ENCODE peak calls at places on chromosomes 6 and 20, in eight cellular contexts. L, X, E, V, D, F, N and A are unnamed samples.

GRCh38 chr6:118288355-118289124 is 259.6 kb upstream of the PLN start:
- DNase-seq in V (no peak), X (no peak), L (no peak), E (no peak), F (peak), D (no peak), N (no peak), A (no peak)

GRCh38 chr6:40395066-40395697 is 192.0 kb downstream of the LRFN2 start:
- DNase-seq in N (no peak), F (no peak), L (no peak), V (peak), X (no peak), E (no peak), D (no peak), A (peak)

GRCh38 chr6:112956696-112957525 is 609.8 kb downstream of the RFPL4B start:
- DNase-seq in X (no peak), F (peak), E (no peak), V (no peak), D (no peak), L (no peak), N (peak), A (no peak)

GRCh38 chr20:23387118-23387443 is 25.1 kb downstream of the GZF1 start:
- DNase-seq in L (no peak), E (no peak), F (no peak), N (no peak), X (no peak), V (no peak), D (no peak), A (no peak)

GRCh38 chr6:83292900-83293843 is 100.0 kb downstream of the RWDD2A start:
- DNase-seq in F (no peak), X (no peak), D (no peak), V (no peak), L (peak), E (no peak), N (no peak), A (no peak)

GRCh38 chr6:166627875-166628849 is 1.1 kb upstream of the RPS6KA2 start:
- DNase-seq in L (no peak), E (peak), X (peak), N (peak), V (peak), F (peak), D (no peak), A (peak)

GRCh38 chr20:51473771-51474170 is 68.7 kb downstream of the NFATC2 start:
- DNase-seq in D (no peak), L (no peak), V (no peak), E (peak), F (no peak), N (no peak), X (no peak), A (no peak)

GRCh38 chr6:108468346-108468745 is 92.4 kb upstream of the FOXO3 start:
- DNase-seq in F (no peak), D (no peak), L (no peak), V (no peak), E (no peak), X (no peak), N (no peak), A (no peak)

GRCh38 chr6:160428069-160428430 is 79.9 kb downstream of the SLC22A3 start:
- DNase-seq in V (no peak), N (peak), F (no peak), X (no peak), D (no peak), L (no peak), E (no peak), A (peak)

GRCh38 chr20:6976535-6976934 is 209.0 kb downstream of the BMP2 start:
- DNase-seq in F (no peak), V (no peak), E (no peak), N (no peak), L (no peak), X (no peak), D (no peak), A (no peak)

GRCh38 chr6:65410309-65410708 is 296.7 kb downstream of the EYS start:
- DNase-seq in E (no peak), X (no peak), D (no peak), V (no peak), L (no peak), F (no peak), N (no peak), A (no peak)

GRCh38 chr6:163955131-163955530 is 540.6 kb downstream of the QKI start:
- DNase-seq in V (no peak), N (no peak), E (no peak), D (no peak), L (no peak), F (peak), X (no peak), A (no peak)

GRCh38 chr6:33731035-33731434 is 15.7 kb downstream of the IP6K3 start:
- DNase-seq in F (no peak), E (no peak), D (no peak), L (no peak), V (no peak), N (no peak), X (no peak), A (peak)

GRCh38 chr20:37504404-37505096 is 16.5 kb upstream of the NNAT start:
- DNase-seq in X (no peak), D (no peak), N (no peak), E (no peak), V (peak), F (peak), L (no peak), A (no peak)

GRCh38 chr6:127522714-127523113 is 3.6 kb upstream of the MTCL3 start:
- DNase-seq in E (no peak), N (no peak), V (no peak), D (no peak), X (no peak), L (no peak), F (no peak), A (no peak)

GRCh38 chr6:160120087-160120486 is 1.5 kb upstream of the SLC22A1 start:
- DNase-seq in L (no peak), N (no peak), X (no peak), D (no peak), V (no peak), E (no peak), F (no peak), A (no peak)

GRCh38 chr6:34030831-34031566 is 114.9 kb downstream of the GRM4 start:
- DNase-seq in L (no peak), E (no peak), F (no peak), D (no peak), X (no peak), N (no peak), V (no peak), A (no peak)

GRCh38 chr6:3766219-3766618 is 14.7 kb upstream of the PXDC1 start:
- DNase-seq in N (no peak), L (no peak), V (peak), D (no peak), X (no peak), E (no peak), F (no peak), A (no peak)

GRCh38 chr6:33312361-33313104 is 1.3 kb downstream of the TAPBP start:
- DNase-seq in N (peak), E (peak), X (peak), V (peak), L (no peak), F (peak), D (peak), A (peak)

GRCh38 chr6:105779113-105779512 is 307.0 kb upstream of the PRDM1 start:
- DNase-seq in D (no peak), N (no peak), E (no peak), F (no peak), X (no peak), L (no peak), V (no peak), A (no peak)

GRCh38 chr6:46876126-46876525 is 45.6 kb downstream of the ADGRF5 start:
- DNase-seq in L (no peak), F (no peak), D (peak), N (no peak), X (no peak), V (no peak), E (no peak), A (no peak)

GRCh38 chr20:58141971-58142842 is 86.2 kb downstream of the ANKRD60 start:
- DNase-seq in F (no peak), V (peak), N (no peak), L (no peak), X (no peak), E (no peak), D (no peak), A (no peak)

GRCh38 chr6:141152951-141153350 is 979.8 kb upstream of the GJE1 start:
- DNase-seq in X (no peak), V (no peak), D (no peak), E (no peak), L (no peak), F (no peak), N (no peak), A (no peak)

GRCh38 chr20:4135385-4136077 is 120.2 kb upstream of the RNF24 start:
- DNase-seq in X (peak), D (peak), E (no peak), N (peak), V (peak), L (no peak), F (peak), A (no peak)

GRCh38 chr6:64301307-64302236 is 666.0 kb downstream of the PHF3 start:
- DNase-seq in D (no peak), F (no peak), X (peak), L (no peak), N (no peak), V (no peak), E (no peak), A (no peak)

GRCh38 chr6:53424300-53424699 is 75.5 kb upstream of the ELOVL5 start:
- DNase-seq in V (no peak), N (no peak), E (no peak), X (no peak), L (no peak), F (no peak), D (no peak), A (no peak)

GRCh38 chr6:52975580-52975979 is 19.5 kb downstream of the GSTA4 start:
- DNase-seq in F (peak), L (no peak), D (no peak), V (no peak), N (no peak), E (no peak), X (no peak), A (no peak)

GRCh38 chr20:63147532-63147931 is 68.4 kb downstream of the YTHDF1 start:
- DNase-seq in X (no peak), E (no peak), D (no peak), L (no peak), V (no peak), F (no peak), N (no peak), A (no peak)

GRCh38 chr6:12941422-12941821 is 224.9 kb downstream of the PHACTR1 start:
- DNase-seq in V (no peak), L (no peak), X (no peak), E (no peak), D (no peak), F (no peak), N (no peak), A (no peak)

GRCh38 chr6:31350973-31351733 is 5.8 kb downstream of the HLA-B start:
- DNase-seq in L (no peak), N (no peak), F (no peak), X (no peak), V (no peak), E (no peak), D (no peak), A (no peak)

GRCh38 chr6:148348335-148348734 is 5.7 kb downstream of the SASH1 start:
- DNase-seq in V (no peak), F (no peak), E (no peak), L (no peak), X (no peak), D (no peak), N (no peak), A (no peak)

GRCh38 chr6:18277181-18278006 is 13.1 kb upstream of the DEK start:
- DNase-seq in F (no peak), X (no peak), E (no peak), V (no peak), N (no peak), L (no peak), D (no peak), A (peak)
- H3K4me3 ChIP-seq in F (peak), X (peak), E (no peak), V (peak), N (no peak), L (no peak), D (no peak), A (peak)

GRCh38 chr20:2655331-2656116 is 3.1 kb downstream of the NOP56 start:
- DNase-seq in E (no peak), L (no peak), F (no peak), X (no peak), V (peak), D (no peak), N (no peak), A (no peak)
- TF ChIP-seq POLR2A in E (no peak), L (peak), F (no peak), X (no peak), V (no peak), D (no peak), N (no peak), A (no peak)

GRCh38 chr20:31845300-31845863 is at the start of gene FOXS1:
- DNase-seq in X (no peak), F (no peak), N (no peak), V (no peak), D (no peak), E (no peak), L (no peak), A (no peak)

GRCh38 chr20:31843288-31843687 is 2.1 kb downstream of the FOXS1 start:
- DNase-seq in F (no peak), L (no peak), N (no peak), E (no peak), X (no peak), V (no peak), D (no peak), A (no peak)

GRCh38 chr20:31846793-31847138 is 1.4 kb upstream of the FOXS1 start:
- DNase-seq in X (no peak), D (no peak), F (no peak), L (no peak), V (no peak), E (no peak), N (no peak), A (no peak)

GRCh38 chr20:31843881-31844280 is 1.5 kb downstream of the FOXS1 start:
- DNase-seq in L (no peak), F (no peak), V (no peak), D (no peak), X (no peak), N (no peak), E (no peak), A (no peak)

GRCh38 chr20:31844737-31845299 is 586 bp downstream of the FOXS1 start:
- DNase-seq in F (no peak), E (no peak), X (no peak), L (no peak), N (no peak), D (no peak), V (no peak), A (no peak)
- H3K4me3 ChIP-seq in F (no peak), E (peak), X (no peak), L (no peak), N (no peak), D (no peak), V (no peak), A (peak)

GRCh38 chr6:90583783-90584481 is 2.9 kb downstream of the MAP3K7 start:
- DNase-seq in D (no peak), N (no peak), E (no peak), X (no peak), F (no peak), L (no peak), V (no peak), A (no peak)

GRCh38 chr6:90584636-90585255 is 2.1 kb downstream of the MAP3K7 start:
- DNase-seq in E (no peak), F (peak), V (no peak), L (no peak), D (no peak), X (no peak), N (no peak), A (no peak)

GRCh38 chr6:90583179-90583578 is 3.7 kb downstream of the MAP3K7 start:
- DNase-seq in X (no peak), L (no peak), V (no peak), F (peak), E (no peak), N (no peak), D (no peak), A (no peak)

DNA sequence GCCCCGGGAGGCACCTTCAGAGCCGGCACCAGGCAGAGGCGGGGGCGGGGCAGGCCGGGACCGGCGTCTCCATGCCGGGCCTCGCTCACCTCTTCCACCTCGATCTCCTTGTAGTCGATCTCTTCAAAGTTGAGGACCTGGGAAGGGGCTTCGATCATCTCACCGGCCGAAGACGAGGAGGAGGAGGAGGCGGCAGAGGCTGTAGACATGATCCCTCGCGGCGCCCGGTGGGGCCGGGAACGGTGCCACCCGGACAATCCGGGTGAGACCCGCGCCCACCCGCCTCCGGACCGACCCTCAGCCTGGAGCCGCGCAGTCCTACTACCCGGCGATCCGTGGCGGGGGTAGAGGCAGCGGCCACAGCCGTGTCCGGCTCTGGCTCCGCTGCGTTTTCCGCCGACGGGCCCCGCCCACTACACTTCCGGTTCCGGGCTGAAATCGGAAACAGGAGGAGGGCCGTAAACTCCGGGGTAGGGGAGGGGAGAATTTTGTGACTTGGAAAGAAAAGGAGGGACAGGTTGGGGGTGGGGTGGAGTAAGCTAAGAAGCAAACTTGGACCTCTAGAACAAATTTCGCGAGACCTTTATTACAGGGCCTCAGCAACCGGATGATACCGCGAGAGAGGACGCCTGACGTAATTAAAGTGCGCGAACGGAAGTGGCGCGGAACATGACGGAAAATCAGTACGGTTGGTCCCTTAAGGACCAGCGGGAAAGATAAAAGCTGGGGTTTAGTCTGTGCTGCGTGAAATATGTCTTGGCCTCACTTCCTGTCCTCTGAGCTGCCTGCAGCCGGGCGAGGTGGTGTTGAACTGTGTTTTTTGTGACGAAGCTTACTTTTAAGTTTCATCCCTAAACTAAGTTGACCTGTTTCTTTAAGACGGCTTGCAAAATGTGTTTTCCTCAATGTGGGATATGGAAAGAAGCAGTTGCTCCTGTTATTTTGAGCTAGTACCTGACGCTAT is at the start of gene MAP3K7:
- DNase-seq in E (peak), X (peak), F (peak), L (peak), N (peak), V (peak), D (peak), A (peak)
- TF ChIP-seq POLR2A in E (peak), X (peak), F (peak), L (peak), N (peak), V (no peak), D (peak), A (peak)

GRCh38 chr20:34706022-34706875 is 2.1 kb downstream of the TP53INP2 start:
- DNase-seq in L (no peak), D (no peak), V (no peak), N (no peak), F (no peak), E (no peak), X (no peak), A (no peak)
- H3K4me3 ChIP-seq in L (no peak), D (no peak), V (no peak), N (no peak), F (no peak), E (no peak), X (no peak), A (no peak)

GRCh38 chr6:10837009-10837691 is 1.2 kb downstream of the MAK start:
- DNase-seq in L (no peak), V (peak), F (no peak), N (no peak), D (no peak), E (peak), X (peak), A (no peak)

GRCh38 chr6:10838794-10839333 is 525 bp upstream of the MAK start:
- DNase-seq in X (no peak), V (no peak), N (no peak), D (no peak), L (peak), E (no peak), F (no peak), A (no peak)

GRCh38 chr6:10834823-10835222 is 3.5 kb downstream of the MAK start:
- DNase-seq in D (no peak), N (no peak), L (no peak), E (no peak), V (no peak), X (no peak), F (no peak), A (no peak)

GRCh38 chr6:10837692-10837996 is 695 bp downstream of the MAK start:
- DNase-seq in D (no peak), F (no peak), V (no peak), X (no peak), L (no peak), N (no peak), E (no peak), A (no peak)

DNA sequence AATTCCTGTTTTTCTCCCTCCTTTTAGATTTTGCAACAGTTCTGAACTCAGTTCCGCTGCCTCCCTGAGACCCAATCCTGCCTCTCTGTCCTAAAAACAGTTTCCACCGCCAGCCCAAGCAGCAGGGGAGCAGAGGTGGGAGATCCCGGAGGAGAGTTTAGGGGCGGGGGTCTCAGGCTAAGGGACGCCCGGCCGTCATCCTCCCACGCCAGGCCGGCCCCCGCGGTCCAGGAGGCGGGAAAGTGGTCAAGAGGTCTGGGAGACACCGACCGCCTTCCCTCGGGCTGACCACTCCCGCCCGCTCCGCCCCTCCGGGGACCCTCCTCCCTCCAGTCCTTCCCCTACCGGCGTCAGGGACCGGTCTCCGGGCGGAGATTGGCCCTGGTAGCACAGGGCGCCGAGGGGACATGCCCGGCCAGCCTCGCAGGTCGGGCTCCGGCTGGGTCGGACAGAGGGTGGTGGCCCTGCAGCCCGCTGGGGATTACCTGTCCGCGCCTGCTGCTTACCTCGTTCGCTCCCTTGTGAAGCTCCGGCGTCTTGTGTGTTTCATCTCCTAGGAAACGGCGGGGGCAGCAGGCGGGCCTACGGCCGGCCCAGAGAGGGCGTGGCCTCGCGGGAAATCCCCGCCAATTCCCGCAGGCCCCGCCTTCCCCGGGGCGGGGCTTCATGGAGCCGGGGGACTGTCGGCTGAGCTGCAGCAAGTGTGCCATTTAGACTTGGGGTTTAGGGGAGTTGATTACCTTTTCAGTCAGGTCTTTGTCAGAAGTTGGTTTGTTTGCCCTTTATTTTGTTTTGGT is at the start of gene MAK:
- DNase-seq in L (peak), E (peak), F (peak), V (peak), X (peak), D (peak), N (peak), A (peak)
- TF ChIP-seq POLR2A in L (peak), E (no peak), F (no peak), V (no peak), X (no peak), D (no peak), N (peak), A (peak)

DNA sequence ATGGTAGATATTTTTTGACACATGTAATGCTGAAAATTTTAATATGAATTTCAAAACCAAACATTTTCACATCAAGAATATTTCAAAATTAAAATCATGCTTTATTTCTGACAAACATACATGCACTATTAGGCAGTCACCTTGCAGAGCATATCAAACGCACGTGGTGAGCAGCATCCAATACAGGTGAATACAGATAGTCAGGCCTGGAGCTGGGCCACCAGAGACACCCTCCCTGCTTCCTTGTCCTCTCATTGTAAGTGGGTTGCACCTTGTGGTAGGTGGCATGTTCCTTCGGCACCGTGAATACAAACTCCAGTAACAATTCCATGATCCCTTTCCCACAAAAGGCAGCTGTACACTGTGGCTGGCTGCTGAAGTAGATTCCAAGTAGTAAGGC is 8.9 kb downstream of the REV3L start:
- DNase-seq in X (no peak), V (no peak), F (no peak), E (no peak), N (no peak), D (no peak), L (no peak), A (no peak)
- H3K4me3 ChIP-seq in X (no peak), V (no peak), F (no peak), E (no peak), N (no peak), D (no peak), L (no peak), A (no peak)